ENCODE peak calls at places on chromosomes 2 and 18, in six cellular contexts. C is suprapubic skin, K is kidney tubule cell, V is neural progenitor cell, P is GM12891, Z is SHP77. M is an unnamed sample.

GRCh38 chr2:120568089-120568974 is 167.3 kb upstream of the GLI2 start:
- DNase-seq in C (no peak), P (no peak), V (no peak), Z (no peak), K (no peak), M (no peak)

GRCh38 chr2:64525323-64525625 is 1.1 kb downstream of the AFTPH start:
- DNase-seq in P (no peak), C (no peak), V (no peak), Z (no peak), K (peak), M (no peak)

GRCh38 chr2:80852808-80853139 is 548.2 kb upstream of the LRRTM1 start:
- DNase-seq in C (no peak), Z (no peak), K (no peak), V (peak), P (no peak), M (peak)

GRCh38 chr2:47165001-47165555 is 10.0 kb upstream of the STPG4 start:
- DNase-seq in K (no peak), C (no peak), V (no peak), P (no peak), Z (no peak), M (no peak)

GRCh38 chr2:40034801-40035200 is 255.7 kb upstream of the THUMPD2 start:
- DNase-seq in Z (no peak), V (no peak), K (no peak), P (no peak), C (no peak), M (no peak)

GRCh38 chr2:136117391-136117841 is 533 bp downstream of the CXCR4 start:
- DNase-seq in V (peak), Z (no peak), P (no peak), C (no peak), K (peak), M (peak)

GRCh38 chr18:23802817-23803216 is 113.6 kb downstream of the LAMA3 start:
- DNase-seq in C (no peak), V (no peak), Z (no peak), K (no peak), P (no peak), M (no peak)

GRCh38 chr2:85019121-85019520 is 48.2 kb downstream of the KCMF1 start:
- DNase-seq in P (no peak), V (no peak), Z (no peak), K (peak), C (no peak), M (no peak)

GRCh38 chr18:9091066-9091476 is 11.4 kb upstream of the NDUFV2 start:
- DNase-seq in V (no peak), K (no peak), P (no peak), Z (no peak), C (no peak), M (no peak)

GRCh38 chr18:26051845-26052244 is 38.6 kb downstream of the SS18 start:
- DNase-seq in C (no peak), Z (no peak), V (no peak), P (no peak), K (no peak), M (peak)

GRCh38 chr2:216445489-216445888 is 33.2 kb downstream of the SMARCAL1 start:
- DNase-seq in K (no peak), V (no peak), P (no peak), Z (no peak), C (no peak), M (no peak)

GRCh38 chr2:171390941-171391516 is 42.8 kb downstream of the METTL8 start:
- DNase-seq in Z (no peak), C (no peak), K (peak), V (no peak), P (no peak), M (no peak)

GRCh38 chr2:31920968-31921367 is 89.8 kb downstream of the MEMO1 start:
- DNase-seq in C (no peak), Z (no peak), K (no peak), V (no peak), P (no peak), M (peak)

M was measured in NCI-H82.